ENCODE peak calls at places on chromosomes 6 and 20, in ten cellular contexts. One of them, this sample, is unnamed.

GRCh38 chr6:143620461-143620860 is 57.3 kb upstream of the PHACTR2 start:
- DNase-seq in RWPE1: no peak
- DNase-seq in cardiac septum: no peak
- DNase-seq in NCI-H2171: no peak
- DNase-seq in activated naive CD8-positive, alpha-beta T cell treated with anti-CD3 and anti-CD28 coated beads, Interleukin-2, amount 50 U/mL, for 16 hours: no peak
- DNase-seq in stimulated activated CD8-positive, alpha-beta memory T cell treated with anti-CD3 and anti-CD28 coated beads, Interleukin-15, amount 100 ng/mL, for 24 hours: no peak
- DNase-seq in G401: no peak
- DNase-seq in HCEC 1CT: no peak
- DNase-seq in ACHN: no peak
- DNase-seq in mesendoderm: no peak
- DNase-seq in this sample: no peak

GRCh38 chr20:34431168-34431567 is 68.1 kb downstream of the ITCH start:
- DNase-seq in RWPE1: no peak
- DNase-seq in cardiac septum: no peak
- DNase-seq in NCI-H2171: no peak
- DNase-seq in activated naive CD8-positive, alpha-beta T cell treated with anti-CD3 and anti-CD28 coated beads, Interleukin-2, amount 50 U/mL, for 16 hours: no peak
- DNase-seq in stimulated activated CD8-positive, alpha-beta memory T cell treated with anti-CD3 and anti-CD28 coated beads, Interleukin-15, amount 100 ng/mL, for 24 hours: no peak
- DNase-seq in G401: no peak
- DNase-seq in HCEC 1CT: no peak
- DNase-seq in ACHN: no peak
- DNase-seq in mesendoderm: no peak
- DNase-seq in this sample: peak; percentile 7

GRCh38 chr6:53723331-53723730 is 57.8 kb upstream of the KLHL31 start:
- DNase-seq in RWPE1: no peak
- DNase-seq in cardiac septum: no peak
- DNase-seq in NCI-H2171: no peak
- DNase-seq in activated naive CD8-positive, alpha-beta T cell treated with anti-CD3 and anti-CD28 coated beads, Interleukin-2, amount 50 U/mL, for 16 hours: no peak
- DNase-seq in stimulated activated CD8-positive, alpha-beta memory T cell treated with anti-CD3 and anti-CD28 coated beads, Interleukin-15, amount 100 ng/mL, for 24 hours: no peak
- DNase-seq in G401: no peak
- DNase-seq in HCEC 1CT: no peak
- DNase-seq in ACHN: no peak
- DNase-seq in mesendoderm: no peak
- DNase-seq in this sample: no peak

GRCh38 chr20:10337291-10337690 is 96.7 kb downstream of the MKKS start:
- DNase-seq in RWPE1: no peak
- DNase-seq in cardiac septum: no peak
- DNase-seq in NCI-H2171: peak; percentile 16
- DNase-seq in activated naive CD8-positive, alpha-beta T cell treated with anti-CD3 and anti-CD28 coated beads, Interleukin-2, amount 50 U/mL, for 16 hours: no peak
- DNase-seq in stimulated activated CD8-positive, alpha-beta memory T cell treated with anti-CD3 and anti-CD28 coated beads, Interleukin-15, amount 100 ng/mL, for 24 hours: no peak
- DNase-seq in G401: no peak
- DNase-seq in HCEC 1CT: peak; percentile 54
- DNase-seq in ACHN: no peak
- DNase-seq in mesendoderm: no peak
- DNase-seq in this sample: no peak

GRCh38 chr20:17557675-17558006 is 12.2 kb upstream of the DSTN start:
- DNase-seq in RWPE1: peak; percentile 92
- DNase-seq in cardiac septum: no peak
- DNase-seq in NCI-H2171: no peak
- DNase-seq in activated naive CD8-positive, alpha-beta T cell treated with anti-CD3 and anti-CD28 coated beads, Interleukin-2, amount 50 U/mL, for 16 hours: no peak
- DNase-seq in stimulated activated CD8-positive, alpha-beta memory T cell treated with anti-CD3 and anti-CD28 coated beads, Interleukin-15, amount 100 ng/mL, for 24 hours: no peak
- DNase-seq in G401: no peak
- DNase-seq in HCEC 1CT: peak; percentile 91
- DNase-seq in ACHN: peak; percentile 61
- DNase-seq in mesendoderm: no peak
- DNase-seq in this sample: peak; percentile 52

GRCh38 chr6:133550026-133550425 is 308.9 kb downstream of the EYA4 start:
- DNase-seq in RWPE1: no peak
- DNase-seq in cardiac septum: no peak
- DNase-seq in NCI-H2171: no peak
- DNase-seq in activated naive CD8-positive, alpha-beta T cell treated with anti-CD3 and anti-CD28 coated beads, Interleukin-2, amount 50 U/mL, for 16 hours: no peak
- DNase-seq in stimulated activated CD8-positive, alpha-beta memory T cell treated with anti-CD3 and anti-CD28 coated beads, Interleukin-15, amount 100 ng/mL, for 24 hours: no peak
- DNase-seq in G401: no peak
- DNase-seq in HCEC 1CT: no peak
- DNase-seq in ACHN: no peak
- DNase-seq in mesendoderm: no peak
- DNase-seq in this sample: no peak

GRCh38 chr6:130574146-130574545 is 208.3 kb downstream of the TMEM200A start:
- DNase-seq in RWPE1: no peak
- DNase-seq in cardiac septum: no peak
- DNase-seq in NCI-H2171: no peak
- DNase-seq in activated naive CD8-positive, alpha-beta T cell treated with anti-CD3 and anti-CD28 coated beads, Interleukin-2, amount 50 U/mL, for 16 hours: no peak
- DNase-seq in stimulated activated CD8-positive, alpha-beta memory T cell treated with anti-CD3 and anti-CD28 coated beads, Interleukin-15, amount 100 ng/mL, for 24 hours: no peak
- DNase-seq in G401: no peak
- DNase-seq in HCEC 1CT: no peak
- DNase-seq in ACHN: no peak
- DNase-seq in mesendoderm: no peak
- DNase-seq in this sample: no peak

GRCh38 chr20:58891076-58891685 is 38.7 kb downstream of the GNAS start:
- DNase-seq in RWPE1: peak; percentile 75
- DNase-seq in cardiac septum: peak; percentile 91
- DNase-seq in NCI-H2171: peak; percentile 87
- DNase-seq in activated naive CD8-positive, alpha-beta T cell treated with anti-CD3 and anti-CD28 coated beads, Interleukin-2, amount 50 U/mL, for 16 hours: no peak
- DNase-seq in stimulated activated CD8-positive, alpha-beta memory T cell treated with anti-CD3 and anti-CD28 coated beads, Interleukin-15, amount 100 ng/mL, for 24 hours: peak; percentile 32
- DNase-seq in G401: peak; percentile 77
- DNase-seq in HCEC 1CT: peak; percentile 56
- DNase-seq in ACHN: peak; percentile 60
- DNase-seq in mesendoderm: peak; percentile 81
- DNase-seq in this sample: peak; percentile 76

GRCh38 chr20:48633620-48634257 is 194.1 kb downstream of the PREX1 start:
- DNase-seq in RWPE1: no peak
- DNase-seq in cardiac septum: no peak
- DNase-seq in NCI-H2171: no peak
- DNase-seq in activated naive CD8-positive, alpha-beta T cell treated with anti-CD3 and anti-CD28 coated beads, Interleukin-2, amount 50 U/mL, for 16 hours: no peak
- DNase-seq in stimulated activated CD8-positive, alpha-beta memory T cell treated with anti-CD3 and anti-CD28 coated beads, Interleukin-15, amount 100 ng/mL, for 24 hours: no peak
- DNase-seq in G401: no peak
- DNase-seq in HCEC 1CT: no peak
- DNase-seq in ACHN: no peak
- DNase-seq in mesendoderm: no peak
- DNase-seq in this sample: no peak

GRCh38 chr6:160010067-160010466 is 41.2 kb downstream of the IGF2R start:
- DNase-seq in RWPE1: no peak
- DNase-seq in cardiac septum: no peak
- DNase-seq in NCI-H2171: no peak
- DNase-seq in activated naive CD8-positive, alpha-beta T cell treated with anti-CD3 and anti-CD28 coated beads, Interleukin-2, amount 50 U/mL, for 16 hours: no peak
- DNase-seq in stimulated activated CD8-positive, alpha-beta memory T cell treated with anti-CD3 and anti-CD28 coated beads, Interleukin-15, amount 100 ng/mL, for 24 hours: no peak
- DNase-seq in G401: peak; percentile 23
- DNase-seq in HCEC 1CT: peak; percentile 16
- DNase-seq in ACHN: no peak
- DNase-seq in mesendoderm: no peak
- DNase-seq in this sample: no peak

GRCh38 chr6:30707281-30707850 is 9.7 kb downstream of the MDC1 start:
- DNase-seq in RWPE1: no peak
- DNase-seq in cardiac septum: no peak
- DNase-seq in NCI-H2171: peak; percentile 40
- DNase-seq in activated naive CD8-positive, alpha-beta T cell treated with anti-CD3 and anti-CD28 coated beads, Interleukin-2, amount 50 U/mL, for 16 hours: no peak
- DNase-seq in stimulated activated CD8-positive, alpha-beta memory T cell treated with anti-CD3 and anti-CD28 coated beads, Interleukin-15, amount 100 ng/mL, for 24 hours: no peak
- DNase-seq in G401: no peak
- DNase-seq in HCEC 1CT: no peak
- DNase-seq in ACHN: no peak
- DNase-seq in mesendoderm: peak; percentile 31
- DNase-seq in this sample: peak; percentile 56

GRCh38 chr6:25137497-25137896 is 141.7 kb upstream of the CARMIL1 start:
- DNase-seq in RWPE1: no peak
- DNase-seq in cardiac septum: no peak
- DNase-seq in NCI-H2171: no peak
- DNase-seq in activated naive CD8-positive, alpha-beta T cell treated with anti-CD3 and anti-CD28 coated beads, Interleukin-2, amount 50 U/mL, for 16 hours: no peak
- DNase-seq in stimulated activated CD8-positive, alpha-beta memory T cell treated with anti-CD3 and anti-CD28 coated beads, Interleukin-15, amount 100 ng/mL, for 24 hours: no peak
- DNase-seq in G401: no peak
- DNase-seq in HCEC 1CT: peak; percentile 6
- DNase-seq in ACHN: no peak
- DNase-seq in mesendoderm: no peak
- DNase-seq in this sample: no peak

GRCh38 chr6:122621638-122622037 is 11.4 kb downstream of the PKIB start:
- DNase-seq in RWPE1: no peak
- DNase-seq in cardiac septum: no peak
- DNase-seq in NCI-H2171: no peak
- DNase-seq in activated naive CD8-positive, alpha-beta T cell treated with anti-CD3 and anti-CD28 coated beads, Interleukin-2, amount 50 U/mL, for 16 hours: no peak
- DNase-seq in stimulated activated CD8-positive, alpha-beta memory T cell treated with anti-CD3 and anti-CD28 coated beads, Interleukin-15, amount 100 ng/mL, for 24 hours: no peak
- DNase-seq in G401: peak; percentile 47
- DNase-seq in HCEC 1CT: no peak
- DNase-seq in ACHN: no peak
- DNase-seq in mesendoderm: no peak
- DNase-seq in this sample: no peak

GRCh38 chr20:48722002-48722731 is 105.6 kb downstream of the PREX1 start:
- DNase-seq in RWPE1: no peak
- DNase-seq in cardiac septum: peak; percentile 85
- DNase-seq in NCI-H2171: no peak
- DNase-seq in activated naive CD8-positive, alpha-beta T cell treated with anti-CD3 and anti-CD28 coated beads, Interleukin-2, amount 50 U/mL, for 16 hours: no peak
- DNase-seq in stimulated activated CD8-positive, alpha-beta memory T cell treated with anti-CD3 and anti-CD28 coated beads, Interleukin-15, amount 100 ng/mL, for 24 hours: no peak
- DNase-seq in G401: no peak
- DNase-seq in HCEC 1CT: peak; percentile 32
- DNase-seq in ACHN: no peak
- DNase-seq in mesendoderm: no peak
- DNase-seq in this sample: no peak

GRCh38 chr6:137122612-137123011 is 50.8 kb downstream of the IL22RA2 start:
- DNase-seq in RWPE1: no peak
- DNase-seq in cardiac septum: no peak
- DNase-seq in NCI-H2171: no peak
- DNase-seq in activated naive CD8-positive, alpha-beta T cell treated with anti-CD3 and anti-CD28 coated beads, Interleukin-2, amount 50 U/mL, for 16 hours: no peak
- DNase-seq in stimulated activated CD8-positive, alpha-beta memory T cell treated with anti-CD3 and anti-CD28 coated beads, Interleukin-15, amount 100 ng/mL, for 24 hours: no peak
- DNase-seq in G401: no peak
- DNase-seq in HCEC 1CT: no peak
- DNase-seq in ACHN: no peak
- DNase-seq in mesendoderm: no peak
- DNase-seq in this sample: peak; percentile 85

GRCh38 chr6:170223718-170224693 is 66.9 kb downstream of the DLL1 start:
- DNase-seq in RWPE1: no peak
- DNase-seq in cardiac septum: peak; percentile 72
- DNase-seq in NCI-H2171: no peak
- DNase-seq in activated naive CD8-positive, alpha-beta T cell treated with anti-CD3 and anti-CD28 coated beads, Interleukin-2, amount 50 U/mL, for 16 hours: no peak
- DNase-seq in stimulated activated CD8-positive, alpha-beta memory T cell treated with anti-CD3 and anti-CD28 coated beads, Interleukin-15, amount 100 ng/mL, for 24 hours: no peak
- DNase-seq in G401: no peak
- DNase-seq in HCEC 1CT: no peak
- DNase-seq in ACHN: no peak
- DNase-seq in mesendoderm: peak; percentile 22
- DNase-seq in this sample: no peak

GRCh38 chr6:110307368-110307767 is 50.8 kb downstream of the METTL24 start:
- DNase-seq in RWPE1: no peak
- DNase-seq in cardiac septum: no peak
- DNase-seq in NCI-H2171: no peak
- DNase-seq in activated naive CD8-positive, alpha-beta T cell treated with anti-CD3 and anti-CD28 coated beads, Interleukin-2, amount 50 U/mL, for 16 hours: no peak
- DNase-seq in stimulated activated CD8-positive, alpha-beta memory T cell treated with anti-CD3 and anti-CD28 coated beads, Interleukin-15, amount 100 ng/mL, for 24 hours: no peak
- DNase-seq in G401: no peak
- DNase-seq in HCEC 1CT: no peak
- DNase-seq in ACHN: no peak
- DNase-seq in mesendoderm: no peak
- DNase-seq in this sample: no peak

GRCh38 chr6:144036064-144036873 is 28.2 kb upstream of the PLAGL1 start:
- DNase-seq in RWPE1: no peak
- DNase-seq in cardiac septum: no peak
- DNase-seq in NCI-H2171: no peak
- DNase-seq in activated naive CD8-positive, alpha-beta T cell treated with anti-CD3 and anti-CD28 coated beads, Interleukin-2, amount 50 U/mL, for 16 hours: no peak
- DNase-seq in stimulated activated CD8-positive, alpha-beta memory T cell treated with anti-CD3 and anti-CD28 coated beads, Interleukin-15, amount 100 ng/mL, for 24 hours: no peak
- DNase-seq in G401: peak; percentile 2
- DNase-seq in HCEC 1CT: peak; percentile 11
- DNase-seq in ACHN: peak; percentile 36
- DNase-seq in mesendoderm: peak; percentile 22
- DNase-seq in this sample: peak; percentile 52

GRCh38 chr6:141744194-141744925 is 388.4 kb upstream of the GJE1 start:
- DNase-seq in RWPE1: no peak
- DNase-seq in cardiac septum: no peak
- DNase-seq in NCI-H2171: no peak
- DNase-seq in activated naive CD8-positive, alpha-beta T cell treated with anti-CD3 and anti-CD28 coated beads, Interleukin-2, amount 50 U/mL, for 16 hours: no peak
- DNase-seq in stimulated activated CD8-positive, alpha-beta memory T cell treated with anti-CD3 and anti-CD28 coated beads, Interleukin-15, amount 100 ng/mL, for 24 hours: no peak
- DNase-seq in G401: no peak
- DNase-seq in HCEC 1CT: no peak
- DNase-seq in ACHN: no peak
- DNase-seq in mesendoderm: no peak
- DNase-seq in this sample: no peak

GRCh38 chr6:70112686-70113570 is 190.0 kb downstream of the COL9A1 start:
- DNase-seq in RWPE1: no peak
- DNase-seq in cardiac septum: no peak
- DNase-seq in NCI-H2171: peak; percentile 51
- DNase-seq in activated naive CD8-positive, alpha-beta T cell treated with anti-CD3 and anti-CD28 coated beads, Interleukin-2, amount 50 U/mL, for 16 hours: no peak
- DNase-seq in stimulated activated CD8-positive, alpha-beta memory T cell treated with anti-CD3 and anti-CD28 coated beads, Interleukin-15, amount 100 ng/mL, for 24 hours: no peak
- DNase-seq in G401: peak; percentile 20
- DNase-seq in HCEC 1CT: no peak
- DNase-seq in ACHN: no peak
- DNase-seq in mesendoderm: peak; percentile 48
- DNase-seq in this sample: no peak

GRCh38 chr20:46979603-46980241 is 85.1 kb downstream of the EYA2 start:
- DNase-seq in RWPE1: no peak
- DNase-seq in cardiac septum: no peak
- DNase-seq in NCI-H2171: no peak
- DNase-seq in activated naive CD8-positive, alpha-beta T cell treated with anti-CD3 and anti-CD28 coated beads, Interleukin-2, amount 50 U/mL, for 16 hours: no peak
- DNase-seq in stimulated activated CD8-positive, alpha-beta memory T cell treated with anti-CD3 and anti-CD28 coated beads, Interleukin-15, amount 100 ng/mL, for 24 hours: no peak
- DNase-seq in G401: no peak
- DNase-seq in HCEC 1CT: no peak
- DNase-seq in ACHN: no peak
- DNase-seq in mesendoderm: no peak
- DNase-seq in this sample: no peak

GRCh38 chr6:168370310-168370991 is 50.9 kb upstream of the DACT2 start:
- DNase-seq in RWPE1: peak; percentile 73
- DNase-seq in cardiac septum: no peak
- DNase-seq in NCI-H2171: peak; percentile 30
- DNase-seq in activated naive CD8-positive, alpha-beta T cell treated with anti-CD3 and anti-CD28 coated beads, Interleukin-2, amount 50 U/mL, for 16 hours: peak; percentile 21
- DNase-seq in stimulated activated CD8-positive, alpha-beta memory T cell treated with anti-CD3 and anti-CD28 coated beads, Interleukin-15, amount 100 ng/mL, for 24 hours: peak; percentile 50
- DNase-seq in G401: peak; percentile 3
- DNase-seq in HCEC 1CT: no peak
- DNase-seq in ACHN: peak; percentile 44
- DNase-seq in mesendoderm: peak; percentile 72
- DNase-seq in this sample: peak; percentile 63

GRCh38 chr6:97215157-97215769 is 67.8 kb downstream of the MMS22L start:
- DNase-seq in RWPE1: no peak
- DNase-seq in cardiac septum: no peak
- DNase-seq in NCI-H2171: no peak
- DNase-seq in activated naive CD8-positive, alpha-beta T cell treated with anti-CD3 and anti-CD28 coated beads, Interleukin-2, amount 50 U/mL, for 16 hours: no peak
- DNase-seq in stimulated activated CD8-positive, alpha-beta memory T cell treated with anti-CD3 and anti-CD28 coated beads, Interleukin-15, amount 100 ng/mL, for 24 hours: no peak
- DNase-seq in G401: peak; percentile 43
- DNase-seq in HCEC 1CT: peak; percentile 64
- DNase-seq in ACHN: peak; percentile 77
- DNase-seq in mesendoderm: peak; percentile 65
- DNase-seq in this sample: peak; percentile 21

GRCh38 chr6:145137425-145137824 is 597.9 kb downstream of the EPM2A start:
- DNase-seq in RWPE1: no peak
- DNase-seq in cardiac septum: no peak
- DNase-seq in NCI-H2171: no peak
- DNase-seq in activated naive CD8-positive, alpha-beta T cell treated with anti-CD3 and anti-CD28 coated beads, Interleukin-2, amount 50 U/mL, for 16 hours: no peak
- DNase-seq in stimulated activated CD8-positive, alpha-beta memory T cell treated with anti-CD3 and anti-CD28 coated beads, Interleukin-15, amount 100 ng/mL, for 24 hours: no peak
- DNase-seq in G401: no peak
- DNase-seq in HCEC 1CT: peak; percentile 38
- DNase-seq in ACHN: peak; percentile 10
- DNase-seq in mesendoderm: peak; percentile 42
- DNase-seq in this sample: no peak

GRCh38 chr6:2731281-2731909 is 19.3 kb downstream of the MYLK4 start:
- DNase-seq in RWPE1: peak; percentile 56
- DNase-seq in cardiac septum: no peak
- DNase-seq in NCI-H2171: no peak
- DNase-seq in activated naive CD8-positive, alpha-beta T cell treated with anti-CD3 and anti-CD28 coated beads, Interleukin-2, amount 50 U/mL, for 16 hours: no peak
- DNase-seq in stimulated activated CD8-positive, alpha-beta memory T cell treated with anti-CD3 and anti-CD28 coated beads, Interleukin-15, amount 100 ng/mL, for 24 hours: no peak
- DNase-seq in G401: no peak
- DNase-seq in HCEC 1CT: no peak
- DNase-seq in ACHN: no peak
- DNase-seq in mesendoderm: peak; percentile 54
- DNase-seq in this sample: peak; percentile 7

This sample was measured in small intestine.